ENCODE peak calls at places on chromosomes 4 and X, in nine cellular contexts. W is heart right ventricle; Y is pancreas; A is lower lobe of right lung; D is activated CD8-positive, alpha-beta T cell treated with anti-CD3 and anti-CD28 coated beads, Interleukin-2, amount 10 ng/mL, durations not matched to agents 7 days and 5 days; L is activated naive CD4-positive, alpha-beta T cell treated with anti-CD3 and anti-CD28 coated beads, Interleukin-2, amount 50 U/mL, for 72 hours; N is stimulated activated naive CD8-positive, alpha-beta T cell treated with anti-CD3 and anti-CD28 coated beads, Interleukin-15, amount 100 ng/mL, for 72 hours; B is Right ventricle myocardium superior; Z is CD8-positive, alpha-beta T cell. O is an unnamed sample.

GRCh38 chr4:16250665-16251365 is 24.5 kb upstream of the TAPT1 start:
- ATAC-seq in B (no peak), Z (no peak), Y (peak; percentile 77), W (no peak), A (no peak), N (no peak), L (no peak), D (no peak), O (no peak)

GRCh38 chr4:177308842-177309524 is 691 bp upstream of the NEIL3 start:
- ATAC-seq in Y (no peak), D (peak; percentile 2), A (no peak), W (peak; percentile 7), N (peak; percentile 66), L (peak; percentile 74), Z (peak; percentile 51), B (peak; percentile 9), O (no peak)

GRCh38 chrX:108186811-108187210 is 95.2 kb downstream of the ATG4A start:
- ATAC-seq in A (no peak), Z (no peak), D (no peak), W (no peak), B (no peak), L (no peak), N (no peak), Y (no peak), O (no peak)

GRCh38 chr4:82667761-82668505 is 106.1 kb upstream of the TMEM150C start:
- ATAC-seq in N (no peak), W (no peak), Z (no peak), B (no peak), A (no peak), L (no peak), D (no peak), Y (no peak), O (no peak)

GRCh38 chr4:77662396-77662795 is 56.8 kb downstream of the CXCL13 start:
- ATAC-seq in Z (no peak), B (no peak), D (no peak), N (no peak), L (no peak), Y (no peak), W (no peak), A (peak; percentile 90), O (no peak)

GRCh38 chr4:19983072-19983471 is 268.6 kb upstream of the SLIT2 start:
- ATAC-seq in D (no peak), B (no peak), N (no peak), W (no peak), A (no peak), L (no peak), Z (no peak), Y (no peak), O (no peak)

GRCh38 chr4:14218641-14219040 is 591.1 kb upstream of the BOD1L1 start:
- ATAC-seq in Z (no peak), N (no peak), W (peak; percentile 48), B (peak; percentile 43), Y (peak; percentile 76), L (no peak), A (no peak), D (no peak), O (no peak)

GRCh38 chr4:57661707-57662106 is 551.5 kb upstream of the IGFBP7 start:
- ATAC-seq in W (no peak), N (no peak), D (no peak), Z (no peak), A (no peak), L (no peak), B (no peak), Y (no peak), O (no peak)

GRCh38 chr4:70948665-70949284 is 44.7 kb upstream of the DCK start:
- ATAC-seq in W (no peak), L (no peak), D (no peak), A (peak; percentile 54), B (peak; percentile 41), Y (peak; percentile 41), N (no peak), Z (no peak), O (peak; percentile 58)

GRCh38 chr4:2482693-2483092 is 13.8 kb downstream of the RNF4 start:
- ATAC-seq in B (peak; percentile 83), D (no peak), W (peak; percentile 75), N (peak; percentile 47), Z (no peak), L (peak; percentile 74), A (peak; percentile 54), Y (peak; percentile 78), O (peak; percentile 75)

GRCh38 chrX:38205037-38205436 is 15.6 kb downstream of the SRPX start:
- ATAC-seq in N (no peak), B (no peak), D (no peak), A (no peak), Y (no peak), Z (no peak), W (no peak), L (no peak), O (no peak)

GRCh38 chr4:158817562-158818370 is 48.9 kb downstream of the FNIP2 start:
- ATAC-seq in A (peak; percentile 27), D (peak; percentile 23), L (peak; percentile 52), W (peak; percentile 5), B (peak; percentile 26), Z (peak; percentile 29), Y (no peak), N (peak; percentile 48), O (peak; percentile 67)

GRCh38 chr4:128502818-128503527 is 215.4 kb upstream of the PGRMC2 start:
- ATAC-seq in L (no peak), N (no peak), B (no peak), Z (no peak), Y (no peak), D (no peak), W (peak; percentile 63), A (no peak), O (no peak)

GRCh38 chr4:19329631-19330030 is 922.1 kb upstream of the SLIT2 start:
- ATAC-seq in W (no peak), N (no peak), Z (no peak), Y (no peak), D (no peak), A (no peak), L (no peak), B (no peak), O (no peak)

GRCh38 chr4:117692538-117692937 is 341.7 kb upstream of the NDST3 start:
- ATAC-seq in N (no peak), D (no peak), Y (no peak), L (no peak), W (no peak), Z (no peak), A (no peak), B (no peak), O (no peak)

GRCh38 chr4:6943870-6944195 is 34.2 kb downstream of the TBC1D14 start:
- ATAC-seq in B (no peak), Y (no peak), W (no peak), Z (no peak), A (no peak), D (no peak), L (no peak), N (no peak), O (no peak)

GRCh38 chrX:150036181-150036580 is 97.9 kb upstream of the EOLA2 start:
- ATAC-seq in B (no peak), Y (peak; percentile 53), Z (no peak), N (no peak), A (no peak), L (no peak), D (no peak), W (no peak), O (no peak)

GRCh38 chrX:67568769-67569168 is 24.9 kb downstream of the AR start:
- ATAC-seq in W (peak; percentile 71), L (no peak), D (no peak), Y (no peak), Z (no peak), A (no peak), N (no peak), B (peak; percentile 84), O (no peak)

GRCh38 chrX:48971325-48972213 is at the start of gene KCND1:
- ATAC-seq in D (no peak), Y (peak; percentile 70), W (peak; percentile 66), Z (peak; percentile 49), B (peak; percentile 60), L (peak; percentile 26), A (peak; percentile 37), N (peak; percentile 51), O (peak; percentile 45)

GRCh38 chr4:147704846-147705245 is 20.9 kb upstream of the PRMT9 start:
- ATAC-seq in Y (no peak), Z (no peak), W (no peak), B (no peak), A (no peak), N (no peak), D (no peak), L (no peak), O (no peak)

GRCh38 chrX:150605603-150606002 is 37.2 kb downstream of the MTM1 start:
- ATAC-seq in Z (no peak), A (no peak), W (no peak), Y (no peak), L (no peak), B (no peak), D (no peak), N (no peak), O (no peak)

GRCh38 chr4:161663844-161664243 is 500.0 kb downstream of the FSTL5 start:
- ATAC-seq in W (no peak), D (no peak), Y (no peak), Z (no peak), A (no peak), N (no peak), B (no peak), L (no peak), O (no peak)

GRCh38 chr4:127055349-127055748 is 577.4 kb upstream of the INTU start:
- ATAC-seq in L (no peak), Y (no peak), A (no peak), N (no peak), B (no peak), W (no peak), D (no peak), Z (no peak), O (no peak)

GRCh38 chr4:184816962-184817361 is 8.8 kb downstream of the ACSL1 start:
- ATAC-seq in D (no peak), N (no peak), A (no peak), B (no peak), Z (no peak), W (no peak), L (peak; percentile 14), Y (no peak), O (no peak)

GRCh38 chr4:151455212-151455611 is 46.2 kb downstream of the FHIP1A start:
- ATAC-seq in L (no peak), Z (no peak), W (no peak), N (no peak), B (no peak), A (no peak), D (no peak), Y (peak; percentile 53), O (no peak)

GRCh38 chr4:102807345-102807744 is 20.0 kb downstream of the UBE2D3 start:
- ATAC-seq in B (no peak), Z (no peak), D (no peak), L (no peak), W (no peak), Y (no peak), A (no peak), N (no peak), O (no peak)

GRCh38 chr4:57037982-57038604 is 59.4 kb downstream of the POLR2B start:
- ATAC-seq in Z (no peak), W (peak; percentile 66), B (peak; percentile 76), D (peak; percentile 30), L (peak; percentile 58), Y (peak; percentile 93), N (no peak), A (peak; percentile 84), O (no peak)